ENCODE peak calls at places on chromosome 6, in four cellular contexts. One of them, this sample, is unnamed.

GRCh38 chr6:85464260-85464644 is 14.4 kb downstream of the NT5E start:
- DNase-seq in astrocyte of the spinal cord: peak; percentile 99
- DNase-seq in NCI-H748 treated with DMSO at 0.1 percent for 48 hours: no peak
- DNase-seq in neural crest cell: no peak
- DNase-seq in this sample: peak; percentile 99

GRCh38 chr6:100456178-100456880 is 8.4 kb downstream of the SIM1 start:
- DNase-seq in NCI-H748 treated with DMSO at 0.1 percent for 48 hours: no peak
- DNase-seq in astrocyte of the spinal cord: peak; percentile 51
- DNase-seq in neural crest cell: no peak
- DNase-seq in this sample: peak; percentile 42

GRCh38 chr6:52937908-52938307 is 28.4 kb upstream of the GSTA3 start:
- DNase-seq in astrocyte of the spinal cord: peak; percentile 8
- DNase-seq in neural crest cell: no peak
- DNase-seq in NCI-H748 treated with DMSO at 0.1 percent for 48 hours: no peak
- DNase-seq in this sample: no peak

GRCh38 chr6:53046274-53046673 is 18.9 kb upstream of the FBXO9 start:
- DNase-seq in astrocyte of the spinal cord: no peak
- DNase-seq in neural crest cell: no peak
- DNase-seq in NCI-H748 treated with DMSO at 0.1 percent for 48 hours: no peak
- DNase-seq in this sample: no peak

GRCh38 chr6:30767158-30767943 is 23.0 kb upstream of the IER3 start:
- DNase-seq in NCI-H748 treated with DMSO at 0.1 percent for 48 hours: no peak
- DNase-seq in astrocyte of the spinal cord: no peak
- DNase-seq in neural crest cell: no peak
- DNase-seq in this sample: no peak

GRCh38 chr6:1613631-1614447 is 4.1 kb downstream of the FOXC1 start:
- DNase-seq in astrocyte of the spinal cord: no peak
- DNase-seq in neural crest cell: no peak
- DNase-seq in NCI-H748 treated with DMSO at 0.1 percent for 48 hours: peak; percentile 38
- DNase-seq in this sample: no peak

GRCh38 chr6:166959906-166960608 is 3.7 kb upstream of the RNASET2 start:
- DNase-seq in neural crest cell: no peak
- DNase-seq in astrocyte of the spinal cord: no peak
- DNase-seq in NCI-H748 treated with DMSO at 0.1 percent for 48 hours: no peak
- DNase-seq in this sample: no peak

GRCh38 chr6:43706788-43707187 is 19.2 kb upstream of the MRPS18A start:
- DNase-seq in astrocyte of the spinal cord: peak; percentile 77
- DNase-seq in neural crest cell: no peak
- DNase-seq in NCI-H748 treated with DMSO at 0.1 percent for 48 hours: no peak
- DNase-seq in this sample: no peak

GRCh38 chr6:127576874-127577273 is at the start of gene C6orf58:
- DNase-seq in neural crest cell: no peak
- DNase-seq in NCI-H748 treated with DMSO at 0.1 percent for 48 hours: no peak
- DNase-seq in astrocyte of the spinal cord: no peak
- DNase-seq in this sample: no peak

GRCh38 chr6:6870914-6871313 is 236.8 kb upstream of the RREB1 start:
- DNase-seq in NCI-H748 treated with DMSO at 0.1 percent for 48 hours: no peak
- DNase-seq in neural crest cell: no peak
- DNase-seq in astrocyte of the spinal cord: no peak
- DNase-seq in this sample: no peak

GRCh38 chr6:44730771-44731391 is 343.4 kb downstream of the CDC5L start:
- DNase-seq in astrocyte of the spinal cord: peak; percentile 82
- DNase-seq in neural crest cell: no peak
- DNase-seq in NCI-H748 treated with DMSO at 0.1 percent for 48 hours: no peak
- DNase-seq in this sample: peak; percentile 70

GRCh38 chr6:113809818-113810217 is 47.3 kb upstream of the MARCKS start:
- DNase-seq in astrocyte of the spinal cord: no peak
- DNase-seq in NCI-H748 treated with DMSO at 0.1 percent for 48 hours: no peak
- DNase-seq in neural crest cell: no peak
- DNase-seq in this sample: no peak

GRCh38 chr6:95364016-95364604 is 213.2 kb upstream of the MANEA start:
- DNase-seq in NCI-H748 treated with DMSO at 0.1 percent for 48 hours: peak; percentile 36
- DNase-seq in astrocyte of the spinal cord: peak; percentile 11
- DNase-seq in neural crest cell: no peak
- DNase-seq in this sample: peak; percentile 7

GRCh38 chr6:100309174-100309573 is 155.5 kb downstream of the SIM1 start:
- DNase-seq in neural crest cell: no peak
- DNase-seq in NCI-H748 treated with DMSO at 0.1 percent for 48 hours: no peak
- DNase-seq in astrocyte of the spinal cord: no peak
- DNase-seq in this sample: no peak

GRCh38 chr6:149903938-149904611 is 6.2 kb upstream of the RAET1E start:
- DNase-seq in astrocyte of the spinal cord: no peak
- DNase-seq in neural crest cell: no peak
- DNase-seq in NCI-H748 treated with DMSO at 0.1 percent for 48 hours: no peak
- DNase-seq in this sample: no peak

GRCh38 chr6:44053760-44054556 is 73.3 kb downstream of the MRPL14 start:
- DNase-seq in NCI-H748 treated with DMSO at 0.1 percent for 48 hours: no peak
- DNase-seq in astrocyte of the spinal cord: peak; percentile 62
- DNase-seq in neural crest cell: no peak
- DNase-seq in this sample: peak; percentile 89

GRCh38 chr6:150256618-150257272 is 112.1 kb upstream of the IYD start:
- DNase-seq in neural crest cell: no peak
- DNase-seq in astrocyte of the spinal cord: peak; percentile 39
- DNase-seq in NCI-H748 treated with DMSO at 0.1 percent for 48 hours: no peak
- DNase-seq in this sample: peak; percentile 47

GRCh38 chr6:80541186-80541585 is 434.7 kb downstream of the BCKDHB start:
- DNase-seq in astrocyte of the spinal cord: peak; percentile 83
- DNase-seq in neural crest cell: no peak
- DNase-seq in NCI-H748 treated with DMSO at 0.1 percent for 48 hours: no peak
- DNase-seq in this sample: no peak